ENCODE peak calls at places on chromosomes 6 and 20, in eight cellular contexts. T, W, I, F, D, E, S and J are unnamed samples.

GRCh38 chr6:161406633-161407032 is 132.8 kb upstream of the AGPAT4 start:
- DNase-seq in T (no peak), W (no peak), I (no peak), F (peak; percentile 70), D (no peak), E (no peak), S (no peak), J (peak; percentile 53)

GRCh38 chr6:151443911-151444621 is 7.9 kb downstream of the RMND1 start:
- DNase-seq in T (no peak), W (no peak), I (no peak), F (no peak), D (no peak), E (no peak), S (no peak), J (no peak)

GRCh38 chr6:139181236-139181635 is 46.4 kb downstream of the HECA start:
- DNase-seq in T (no peak), W (no peak), I (no peak), F (no peak), D (no peak), E (no peak), S (no peak), J (no peak)

GRCh38 chr20:44736170-44737021 is 9.3 kb upstream of the KCNK15 start:
- DNase-seq in T (peak; percentile 58), W (peak; percentile 78), I (peak; percentile 95), F (peak; percentile 97), D (peak; percentile 75), E (no peak), S (peak; percentile 58), J (no peak)

GRCh38 chr20:49747707-49748524 is 34.2 kb upstream of the B4GALT5 start:
- DNase-seq in T (peak; percentile 94), W (peak; percentile 66), I (no peak), F (peak; percentile 66), D (peak; percentile 93), E (no peak), S (peak; percentile 81), J (no peak)

GRCh38 chr20:12030470-12030869 is 112.8 kb downstream of the BTBD3 start:
- DNase-seq in T (no peak), W (peak; percentile 23), I (no peak), F (no peak), D (no peak), E (no peak), S (no peak), J (no peak)

GRCh38 chr20:48736636-48737035 is 91.2 kb downstream of the PREX1 start:
- DNase-seq in T (no peak), W (no peak), I (no peak), F (no peak), D (no peak), E (no peak), S (no peak), J (no peak)

GRCh38 chr6:15752820-15753219 is 90.0 kb upstream of the DTNBP1 start:
- DNase-seq in T (no peak), W (peak; percentile 21), I (no peak), F (peak; percentile 23), D (no peak), E (no peak), S (no peak), J (no peak)

GRCh38 chr20:46174469-46175126 is 56.5 kb downstream of the CD40 start:
- DNase-seq in T (peak; percentile 82), W (peak; percentile 90), I (peak; percentile 76), F (peak; percentile 75), D (peak; percentile 64), E (peak; percentile 37), S (peak; percentile 75), J (no peak)

GRCh38 chr6:33840064-33840926 is 36.5 kb upstream of the MLN start:
- DNase-seq in T (peak; percentile 51), W (peak; percentile 82), I (peak; percentile 98), F (peak; percentile 95), D (peak; percentile 41), E (no peak), S (no peak), J (peak; percentile 93)

GRCh38 chr20:17227199-17227535 is 327 bp downstream of the PCSK2 start:
- DNase-seq in T (no peak), W (peak; percentile 5), I (no peak), F (no peak), D (no peak), E (no peak), S (no peak), J (no peak)

GRCh38 chr20:1242530-1242929 is 16.7 kb downstream of the RAD21L1 start:
- DNase-seq in T (no peak), W (no peak), I (no peak), F (peak; percentile 29), D (no peak), E (no peak), S (no peak), J (peak; percentile 64)

GRCh38 chr6:51855310-51856082 is 231.9 kb downstream of the PKHD1 start:
- DNase-seq in T (no peak), W (peak; percentile 87), I (peak; percentile 90), F (peak; percentile 63), D (no peak), E (no peak), S (no peak), J (no peak)

GRCh38 chr6:138004423-138005287 is 102.6 kb downstream of the PERP start:
- DNase-seq in T (no peak), W (peak; percentile 38), I (peak; percentile 53), F (peak; percentile 47), D (peak; percentile 13), E (no peak), S (no peak), J (peak; percentile 23)

GRCh38 chr6:156396791-156397418 is 380.3 kb upstream of the ARID1B start:
- DNase-seq in T (peak; percentile 34), W (no peak), I (no peak), F (no peak), D (no peak), E (peak; percentile 9), S (no peak), J (no peak)

GRCh38 chr6:113328886-113329381 is 528.2 kb upstream of the MARCKS start:
- DNase-seq in T (no peak), W (no peak), I (no peak), F (no peak), D (peak; percentile 32), E (no peak), S (no peak), J (no peak)

GRCh38 chr20:25293507-25293906 is 45.6 kb downstream of the PYGB start:
- DNase-seq in T (no peak), W (no peak), I (no peak), F (no peak), D (no peak), E (no peak), S (no peak), J (no peak)
- H3K4me1 ChIP-seq in T (no peaks in the 10 kb centered on the region), W (no peaks in the 10 kb centered on the region), I (no peaks in the 10 kb centered on the region), F (peaks cover 35% of the 10 kb centered on the region), D (peaks cover 69% of the 10 kb centered on the region), E (peaks cover 3% of the 10 kb centered on the region), S (peaks cover 36% of the 10 kb centered on the region), J (peaks cover 10% of the 10 kb centered on the region)

GRCh38 chr6:116101790-116102189 is 1.1 kb downstream of the NT5DC1 start:
- DNase-seq in T (no peak), W (no peak), I (no peak), F (no peak), D (no peak), E (no peak), S (no peak), J (no peak)

GRCh38 chr6:116105247-116105646 is 4.6 kb downstream of the NT5DC1 start:
- DNase-seq in T (no peak), W (no peak), I (no peak), F (no peak), D (no peak), E (no peak), S (no peak), J (no peak)

GRCh38 chr6:116102856-116103255 is 2.2 kb downstream of the NT5DC1 start:
- DNase-seq in T (no peak), W (no peak), I (no peak), F (no peak), D (no peak), E (no peak), S (no peak), J (no peak)

GRCh38 chr6:116108836-116109235 is 8.2 kb downstream of the NT5DC1 start:
- DNase-seq in T (no peak), W (no peak), I (no peak), F (no peak), D (no peak), E (no peak), S (no peak), J (no peak)

DNA sequence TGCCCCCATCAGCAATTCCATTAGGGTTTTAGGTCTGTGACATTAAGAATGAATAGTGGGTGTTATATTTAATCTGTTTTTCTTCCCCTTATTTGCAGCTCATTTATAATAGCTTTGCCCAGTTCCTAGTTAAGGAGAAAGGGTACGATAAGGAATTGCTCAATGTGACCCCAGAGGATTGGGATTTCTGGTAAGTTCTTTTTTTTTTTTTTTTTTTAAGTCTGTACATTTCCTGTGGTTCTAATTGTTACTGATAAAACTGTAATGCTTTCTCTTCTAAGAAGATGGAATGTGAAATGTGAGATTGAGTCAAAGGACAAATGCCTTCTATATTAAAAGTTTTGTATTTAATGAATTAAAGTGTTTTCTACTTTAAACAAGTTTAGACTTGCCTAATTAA is 5.5 kb downstream of the NT5DC1 start:
- DNase-seq in T (no peak), W (no peak), I (peak; percentile 20), F (no peak), D (no peak), E (no peak), S (no peak), J (no peak)
- H3K9me3 ChIP-seq in T (no peaks in the 10 kb centered on the region), W (no peaks in the 10 kb centered on the region), I (no peaks in the 10 kb centered on the region), F (no peaks in the 10 kb centered on the region), D (no peaks in the 10 kb centered on the region), E (no peaks in the 10 kb centered on the region), S (no peaks in the 10 kb centered on the region), J (no peaks in the 10 kb centered on the region)

GRCh38 chr6:22027226-22027725 is 269.6 kb downstream of the PRL start:
- DNase-seq in T (no peak), W (no peak), I (no peak), F (no peak), D (no peak), E (no peak), S (no peak), J (no peak)

GRCh38 chr6:22030730-22031619 is 265.9 kb downstream of the PRL start:
- DNase-seq in T (no peak), W (no peak), I (no peak), F (no peak), D (no peak), E (no peak), S (no peak), J (no peak)

GRCh38 chr6:22028403-22028802 is 268.4 kb downstream of the PRL start:
- DNase-seq in T (no peak), W (no peak), I (no peak), F (no peak), D (no peak), E (no peak), S (no peak), J (no peak)

GRCh38 chr6:22026160-22026678 is 270.6 kb downstream of the PRL start:
- DNase-seq in T (no peak), W (no peak), I (no peak), F (no peak), D (no peak), E (no peak), S (no peak), J (no peak)

GRCh38 chr6:22029169-22029568 is 267.7 kb downstream of the PRL start:
- DNase-seq in T (no peak), W (no peak), I (no peak), F (no peak), D (no peak), E (no peak), S (no peak), J (no peak)
- H3K4me1 ChIP-seq in T (peaks cover 16% of the 10 kb centered on the region), W (peaks cover 15% of the 10 kb centered on the region), I (peaks cover 11% of the 10 kb centered on the region), F (peaks cover 17% of the 10 kb centered on the region), D (peaks cover 48% of the 10 kb centered on the region), E (no peaks in the 10 kb centered on the region), S (no peaks in the 10 kb centered on the region), J (peaks cover 44% of the 10 kb centered on the region)

GRCh38 chr6:170209354-170210025 is 81.4 kb downstream of the DLL1 start:
- DNase-seq in T (peak; percentile 13), W (no peak), I (no peak), F (no peak), D (no peak), E (no peak), S (peak; percentile 18), J (no peak)
- H3K9me3 ChIP-seq in T (no peaks in the 10 kb centered on the region), W (no peaks in the 10 kb centered on the region), I (no peaks in the 10 kb centered on the region), F (no peaks in the 10 kb centered on the region), D (no peaks in the 10 kb centered on the region), E (no peaks in the 10 kb centered on the region), S (no peaks in the 10 kb centered on the region), J (peaks cover 3% of the 10 kb centered on the region)